ENCODE peak calls at places on chromosomes 12 and 14, in four cellular contexts. X is HepG2, E is lower leg skin, B is stomach. A is an unnamed sample.

GRCh38 chr14:63759454-63759853 is 31.6 kb upstream of the SGPP1 start:
- DNase-seq in X (no peak), E (no peak), B (no peak), A (no peak)

GRCh38 chr14:58839233-58839632 is 201.5 kb downstream of the DACT1 start:
- DNase-seq in X (no peak), E (no peak), B (no peak), A (no peak)

GRCh38 chr14:72924332-72924731 is 1.9 kb upstream of the DCAF4 start:
- DNase-seq in X (peak; percentile 43), E (no peak), B (peak; percentile 56), A (no peak)

GRCh38 chr14:95527392-95528002 is 7.4 kb upstream of the GLRX5 start:
- DNase-seq in X (peak; percentile 36), E (peak; percentile 69), B (peak; percentile 52), A (no peak)

GRCh38 chr14:103703433-103704385 is 11.5 kb downstream of the XRCC3 start:
- DNase-seq in X (no peak), E (no peak), B (no peak), A (no peak)

GRCh38 chr12:119704065-119704747 is 36.3 kb downstream of the PRKAB1 start:
- DNase-seq in X (no peak), E (no peak), B (no peak), A (peak; percentile 38)

GRCh38 chr14:31420013-31420318 is 384 bp downstream of the HEATR5A start:
- DNase-seq in X (peak; percentile 90), E (no peak), B (peak; percentile 84), A (peak; percentile 47)

GRCh38 chr12:22018860-22019259 is 27.2 kb upstream of the CMAS start:
- DNase-seq in X (no peak), E (no peak), B (no peak), A (no peak)

GRCh38 chr14:103697196-103697595 is 18.1 kb downstream of the XRCC3 start:
- DNase-seq in X (no peak), E (no peak), B (no peak), A (no peak)

GRCh38 chr12:55727643-55728184 is 1.1 kb downstream of the CD63 start:
- DNase-seq in X (no peak), E (peak; percentile 73), B (peak; percentile 75), A (no peak)

GRCh38 chr14:74510955-74511354 is 17.4 kb downstream of the ISCA2 start:
- DNase-seq in X (no peak), E (no peak), B (no peak), A (peak; percentile 45)

GRCh38 chr12:1054103-1054838 is 63.2 kb downstream of the ERC1 start:
- DNase-seq in X (peak; percentile 94), E (no peak), B (no peak), A (no peak)

GRCh38 chr12:106301611-106302321 is 767 bp upstream of the TCP11L2 start:
- DNase-seq in X (no peak), E (peak; percentile 83), B (peak; percentile 95), A (peak; percentile 22)

GRCh38 chr12:15670756-15671155 is 118.4 kb downstream of the EPS8 start:
- DNase-seq in X (no peak), E (no peak), B (no peak), A (no peak)

GRCh38 chr14:68678471-68678870 is 114.4 kb downstream of the ZFP36L1 start:
- DNase-seq in X (no peak), E (no peak), B (no peak), A (no peak)

GRCh38 chr14:46580941-46581671 is 70.5 kb downstream of the RPL10L start:
- DNase-seq in X (peak; percentile 16), E (no peak), B (no peak), A (no peak)

GRCh38 chr12:109592905-109593272 is 19.3 kb downstream of the MVK start:
- DNase-seq in X (no peak), E (no peak), B (no peak), A (no peak)

GRCh38 chr12:119693006-119693405 is 25.1 kb downstream of the PRKAB1 start:
- DNase-seq in X (no peak), E (no peak), B (peak; percentile 84), A (peak; percentile 11)

GRCh38 chr12:90888316-90888715 is 66.7 kb downstream of the CCER1 start:
- DNase-seq in X (no peak), E (no peak), B (no peak), A (no peak)

GRCh38 chr14:28635387-28635786 is 131.2 kb upstream of the FOXG1 start:
- DNase-seq in X (peak; percentile 39), E (no peak), B (no peak), A (no peak)

GRCh38 chr14:34234258-34234657 is 227.8 kb downstream of the SPTSSA start:
- DNase-seq in X (no peak), E (no peak), B (no peak), A (no peak)

GRCh38 chr12:124392991-124393790 is 98.3 kb downstream of the RFLNA start:
- DNase-seq in X (no peak), E (no peak), B (peak; percentile 95), A (peak; percentile 83)

GRCh38 chr12:90729741-90730140 is 225.2 kb downstream of the CCER1 start:
- DNase-seq in X (no peak), E (no peak), B (no peak), A (no peak)

GRCh38 chr12:6567112-6567680 is 895 bp downstream of the NOP2 start:
- DNase-seq in X (no peak), E (no peak), B (no peak), A (no peak)

GRCh38 chr12:47270782-47271664 is 191.3 kb upstream of the AMIGO2 start:
- DNase-seq in X (no peak), E (no peak), B (no peak), A (peak; percentile 51)

GRCh38 chr12:85155791-85156190 is 119.6 kb downstream of the LRRIQ1 start:
- DNase-seq in X (peak; percentile 4), E (no peak), B (no peak), A (no peak)

GRCh38 chr14:91119556-91120311 is 5.9 kb downstream of the DGLUCY start:
- DNase-seq in X (no peak), E (no peak), B (peak; percentile 33), A (peak; percentile 59)

GRCh38 chr12:47124451-47124850 is 44.7 kb upstream of the AMIGO2 start:
- DNase-seq in X (no peak), E (no peak), B (no peak), A (no peak)

GRCh38 chr12:92444763-92445162 is 258.0 kb upstream of the PLEKHG7 start:
- DNase-seq in X (no peak), E (peak; percentile 45), B (no peak), A (no peak)
- TF ChIP-seq POLR2A in X (no peak), E (no peak), B (no peak), A (no peak)

GRCh38 chr14:89303452-89304435 is 113.3 kb downstream of the FOXN3 start:
- DNase-seq in X (peak; percentile 12), E (peak; percentile 56), B (peak; percentile 36), A (no peak)
- TF ChIP-seq POLR2A in X (no peak), E (no peak), B (no peak), A (no peak)

DNA sequence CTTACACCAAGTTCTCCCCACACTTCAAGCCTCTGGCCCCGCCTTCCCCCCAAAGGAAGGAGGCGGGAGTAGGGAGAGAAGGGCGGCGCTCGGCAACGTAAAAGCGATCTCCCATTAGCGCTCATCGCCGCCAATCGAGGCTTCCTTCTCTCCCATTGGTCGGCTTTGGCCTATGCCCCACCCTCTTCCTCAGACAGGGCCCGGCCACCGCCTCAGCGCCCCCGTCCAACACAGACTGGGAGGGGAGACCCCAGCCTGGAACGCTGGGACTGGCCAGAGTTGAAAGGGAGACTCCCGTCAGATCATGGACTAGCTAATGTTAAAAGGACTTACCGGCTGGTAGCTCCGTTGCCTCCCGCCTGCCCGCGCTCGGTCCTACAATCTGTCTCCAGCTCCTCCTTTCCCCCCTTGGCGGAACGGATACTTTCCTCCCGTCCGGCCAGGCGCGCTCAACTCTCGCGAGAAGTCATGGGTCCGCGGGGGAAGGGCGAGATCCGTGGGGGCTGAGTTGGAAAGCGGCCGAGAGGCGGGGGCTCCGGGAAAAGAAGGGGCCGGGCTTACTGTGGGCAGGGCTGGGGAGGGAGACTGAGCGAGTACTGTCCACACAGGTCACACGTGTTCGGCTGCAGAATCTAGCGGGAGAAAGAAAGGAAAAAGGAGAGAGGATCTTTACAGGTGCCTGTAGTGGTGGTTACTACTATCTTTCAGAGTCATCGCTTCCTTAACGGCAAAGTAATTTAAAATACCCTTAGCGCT is at the start of gene ATF7:
- DNase-seq in X (peak; percentile 92), E (peak; percentile 97), B (peak; percentile 98), A (peak; percentile 72)
- TF ChIP-seq POLR2A in X (peak; percentile 81), E (no peak), B (no peak), A (peak; percentile 71)

DNA sequence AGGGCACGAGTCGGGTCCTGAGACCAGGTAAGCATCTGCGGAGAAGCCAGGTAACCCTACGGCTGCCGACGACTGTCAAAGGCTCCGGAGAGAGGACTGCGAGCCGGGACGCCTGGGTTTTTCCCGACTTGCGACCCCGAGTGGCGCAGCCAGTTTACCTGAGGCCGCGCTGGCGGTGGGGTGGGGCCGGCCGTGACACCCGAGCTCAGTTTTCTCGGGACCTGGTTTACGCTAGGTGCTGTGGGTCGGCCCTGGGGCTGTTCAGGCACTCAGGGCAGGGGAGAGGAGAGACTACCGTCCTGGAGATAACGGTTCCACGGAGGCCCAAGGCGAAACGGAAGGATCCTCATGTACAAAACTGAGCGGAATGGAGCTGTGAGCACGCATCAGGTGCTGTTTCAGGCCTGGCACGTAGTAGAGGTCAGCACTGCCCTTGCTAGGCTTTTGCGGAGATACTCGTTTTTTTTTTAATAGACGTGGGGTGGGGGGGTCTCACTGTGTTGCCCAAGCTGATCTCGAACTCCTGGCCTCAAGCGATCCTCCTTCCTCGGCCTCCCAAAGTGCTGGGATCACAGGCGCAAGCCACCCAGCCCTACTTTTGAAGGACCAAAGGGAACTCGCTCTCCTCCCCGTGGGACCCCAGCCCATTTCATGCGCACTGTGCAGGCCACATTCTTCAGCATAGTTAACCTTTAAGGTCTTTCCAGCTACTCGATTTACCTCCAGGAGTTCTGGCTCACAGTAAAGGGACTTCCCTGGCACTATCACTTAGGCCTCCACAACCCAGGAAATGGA is 466 bp downstream of the MTRFR start:
- DNase-seq in X (no peak), E (no peak), B (no peak), A (no peak)
- TF ChIP-seq POLR2A in X (peak; percentile 38), E (no peak), B (peak; percentile 49), A (peak; percentile 46)

DNA sequence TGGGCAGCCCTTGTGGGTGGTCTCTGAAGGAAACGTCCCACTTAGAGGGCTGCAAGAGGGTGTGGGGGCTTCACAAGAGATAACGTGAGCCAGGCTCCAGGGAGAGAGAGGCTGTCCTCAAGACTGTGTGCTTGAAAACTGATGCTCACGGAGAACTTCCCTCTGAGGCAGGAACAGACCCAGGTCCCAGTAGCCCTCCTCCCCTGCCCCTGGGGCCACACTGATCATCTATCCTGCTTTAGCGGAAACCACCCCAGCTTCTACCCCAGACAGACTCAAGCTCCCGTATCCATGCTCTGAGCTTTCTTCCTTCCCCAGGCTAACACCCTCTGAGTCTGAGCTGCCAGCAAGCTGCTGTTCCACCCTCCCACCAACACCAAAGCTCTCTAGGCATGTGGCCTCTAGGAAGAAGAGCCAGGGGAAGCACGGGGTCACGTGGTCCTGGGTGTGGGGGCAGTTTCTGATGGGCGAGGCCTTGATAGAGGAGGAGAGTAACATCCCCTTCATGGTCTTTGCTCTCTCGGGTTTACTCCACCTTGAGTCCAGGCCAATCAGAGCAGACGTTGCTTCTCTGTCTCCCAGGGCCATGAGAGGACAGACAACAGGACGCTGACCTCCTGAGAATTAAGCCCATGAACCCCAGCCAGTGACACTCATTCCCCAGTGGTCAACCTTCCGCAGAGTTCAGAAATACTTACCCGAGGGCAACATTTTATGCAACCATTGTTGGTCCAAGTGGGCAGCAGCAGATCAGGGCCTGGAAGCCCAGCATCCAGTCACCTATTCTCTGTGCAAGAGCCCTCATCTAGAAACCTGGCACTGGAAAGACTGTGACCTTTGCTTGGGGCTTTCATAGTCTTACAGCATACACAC is 1.3 kb downstream of the PCK2 start:
- DNase-seq in X (peak; percentile 100), E (peak; percentile 44), B (no peak), A (no peak)
- TF ChIP-seq POLR2A in X (no peak), E (no peak), B (no peak), A (no peak)

A was measured in H54.